ENCODE peak calls at places on chromosome 9, in four cellular contexts. J, G, I and Z are unnamed samples.

GRCh38 chr9:134215709-134216448 is 51.5 kb upstream of the RNU6ATAC start:
- DNase-seq in J (no peak), I (no peak), G (peak), Z (peak)

GRCh38 chr9:137325124-137325523 is 23.1 kb upstream of the NRARP start:
- DNase-seq in I (no peak), G (no peak), J (no peak), Z (no peak)

GRCh38 chr9:122053546-122053945 is 39.6 kb downstream of the TTLL11 start:
- DNase-seq in I (no peak), G (no peak), J (no peak), Z (no peak)

GRCh38 chr9:112971415-112971814 is 40.6 kb downstream of the ZNF883 start:
- DNase-seq in J (peak), I (peak), G (peak), Z (no peak)

GRCh38 chr9:38284768-38285080 is 107.8 kb upstream of the ALDH1B1 start:
- DNase-seq in J (no peak), I (peak), G (no peak), Z (no peak)

GRCh38 chr9:134589748-134590147 is 51.9 kb upstream of the COL5A1 start:
- DNase-seq in J (no peak), G (no peak), I (no peak), Z (no peak)

GRCh38 chr9:113631093-113631765 is 167.7 kb downstream of the RGS3 start:
- DNase-seq in G (no peak), I (no peak), J (no peak), Z (no peak)

GRCh38 chr9:136171009-136171800 is 33.7 kb downstream of the LHX3 start:
- DNase-seq in G (no peak), I (peak), J (no peak), Z (no peak)

GRCh38 chr9:92964981-92965758 is 17.8 kb downstream of the FGD3 start:
- DNase-seq in J (no peak), I (no peak), G (no peak), Z (no peak)